ENCODE peak calls at places on chromosomes 16 and 17, in seven cellular contexts. X, Y, D, Q, K, Z and G are unnamed samples.

GRCh38 chr17:52157161-52157560 is 1.4 kb downstream of the CA10 start:
- DNase-seq in K (no peak), Z (no peak), X (no peak), Q (no peak), Y (no peak), D (no peak), G (no peak)

GRCh38 chr16:64898159-64898558 is 223.7 kb downstream of the CDH11 start:
- DNase-seq in Z (no peak), Q (no peak), D (no peak), Y (no peak), X (no peak), K (no peak), G (no peak)

GRCh38 chr17:66667090-66667489 is 167.8 kb upstream of the CACNG5 start:
- DNase-seq in Q (no peak), Z (no peak), K (no peak), X (no peak), Y (no peak), D (no peak), G (no peak)

GRCh38 chr16:85652431-85653221 is 36.1 kb downstream of the GINS2 start:
- DNase-seq in X (peak), Z (no peak), Q (peak), K (peak), Y (no peak), D (peak), G (peak)

GRCh38 chr17:44995602-44996001 is 27.5 kb upstream of the C1QL1 start:
- DNase-seq in D (no peak), Y (no peak), Q (no peak), X (no peak), K (no peak), Z (no peak), G (no peak)

GRCh38 chr17:79382313-79382712 is 228.5 kb downstream of the RBFOX3 start:
- DNase-seq in Q (no peak), Z (no peak), Y (no peak), D (no peak), X (no peak), K (no peak), G (no peak)

GRCh38 chr16:16016388-16016964 is 67.1 kb downstream of the ABCC1 start:
- DNase-seq in Z (no peak), Q (no peak), D (no peak), X (no peak), Y (no peak), K (no peak), G (no peak)

GRCh38 chr17:73508057-73508930 is 136.0 kb downstream of the SDK2 start:
- DNase-seq in D (no peak), X (no peak), Y (no peak), K (no peak), Q (no peak), Z (no peak), G (no peak)

GRCh38 chr16:20971420-20971819 is 70.8 kb downstream of the LYRM1 start:
- DNase-seq in Z (no peak), Q (no peak), X (no peak), D (no peak), K (no peak), Y (no peak), G (no peak)

GRCh38 chr16:23556881-23557778 is at the start of the genes EARS2 and UBFD1:
- DNase-seq in X (peak), Q (peak), Y (peak), D (peak), Z (peak), K (peak), G (peak)

GRCh38 chr17:7929158-7930029 is at the start of gene KCNAB3:
- DNase-seq in Q (no peak), X (no peak), K (peak), Z (no peak), D (peak), Y (no peak), G (peak)

GRCh38 chr16:70738083-70738977 is 52.5 kb upstream of the MTSS2 start:
- DNase-seq in K (peak), D (peak), Z (no peak), Y (peak), X (peak), Q (peak), G (peak)

GRCh38 chr17:265726-266125 is 84.3 kb upstream of the DOC2B start:
- DNase-seq in X (no peak), K (no peak), Q (no peak), Z (no peak), Y (peak), D (no peak), G (peak)

GRCh38 chr16:62225675-62226074 is 189.4 kb upstream of the CDH8 start:
- DNase-seq in Y (peak), Q (peak), X (peak), K (peak), D (peak), Z (peak), G (no peak)

GRCh38 chr17:35807371-35808144 is 1.7 kb upstream of the TAF15 start:
- DNase-seq in Q (no peak), Y (no peak), D (no peak), Z (no peak), K (no peak), X (no peak), G (no peak)

GRCh38 chr16:88790312-88791150 is 5.5 kb upstream of the PIEZO1 start:
- DNase-seq in Q (no peak), X (peak), Y (peak), Z (no peak), D (no peak), K (peak), G (no peak)

GRCh38 chr17:29059281-29059680 is 16.3 kb downstream of the PIPOX start:
- DNase-seq in Q (peak), Y (no peak), Z (no peak), X (no peak), K (no peak), D (peak), G (no peak)

GRCh38 chr16:47939690-47940089 is 216.1 kb downstream of the ABCC12 start:
- DNase-seq in X (no peak), Y (no peak), K (no peak), Z (no peak), D (no peak), Q (no peak), G (no peak)

GRCh38 chr16:9135797-9136196 is 44.4 kb downstream of the HAPSTR1 start:
- DNase-seq in D (no peak), K (no peak), Y (no peak), Z (no peak), Q (no peak), X (peak), G (no peak)

GRCh38 chr16:10511829-10512228 is 68.6 kb downstream of the EMP2 start:
- DNase-seq in Z (no peak), X (no peak), Q (no peak), D (no peak), K (no peak), Y (no peak), G (no peak)

GRCh38 chr17:65523853-65524664 is 37.4 kb downstream of the AXIN2 start:
- DNase-seq in D (no peak), X (no peak), Q (peak), Z (no peak), K (no peak), Y (peak), G (no peak)

GRCh38 chr17:18981385-18981641 is 23.3 kb downstream of the FAM83G start:
- DNase-seq in Y (no peak), X (no peak), Z (no peak), K (no peak), Q (no peak), D (no peak), G (no peak)

GRCh38 chr16:81744385-81744784 is 34.7 kb upstream of the PLCG2 start:
- DNase-seq in X (no peak), Q (no peak), K (no peak), D (no peak), Y (no peak), Z (no peak), G (no peak)

GRCh38 chr16:81745704-81746558 is 33.2 kb upstream of the PLCG2 start:
- DNase-seq in X (peak), Z (no peak), K (peak), Y (peak), Q (peak), D (peak), G (peak)

GRCh38 chr16:81748476-81749198 is 30.5 kb upstream of the PLCG2 start:
- DNase-seq in Q (no peak), Y (no peak), D (no peak), K (no peak), X (no peak), Z (peak), G (no peak)

GRCh38 chr16:81744911-81745310 is 34.2 kb upstream of the PLCG2 start:
- DNase-seq in K (no peak), X (no peak), Q (no peak), Z (no peak), D (no peak), Y (no peak), G (no peak)

DNA sequence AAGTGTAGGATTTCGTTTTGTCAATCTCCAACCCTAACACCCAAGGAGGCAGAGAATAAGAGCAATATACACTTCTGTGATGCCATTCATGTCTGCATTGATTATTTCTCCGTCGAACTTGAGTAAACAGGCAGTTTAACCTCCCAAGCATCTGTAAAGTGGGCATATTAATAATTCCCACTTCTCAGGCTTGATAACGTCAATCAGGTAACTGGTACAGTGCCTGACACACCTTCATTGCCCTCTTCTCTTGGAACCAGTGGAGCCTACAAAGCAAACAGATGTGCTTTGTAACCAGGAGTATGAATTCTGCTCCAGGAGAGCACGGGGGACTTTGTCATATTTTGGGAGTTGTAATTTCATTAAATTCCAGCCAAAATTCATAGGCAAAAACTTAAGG is 32.5 kb upstream of the PLCG2 start:
- DNase-seq in Q (no peak), X (no peak), Z (no peak), D (no peak), K (no peak), Y (no peak), G (no peak)
- H3K4me3 ChIP-seq in Q (no peak), X (peak), Z (peak), D (peak), K (no peak), Y (peak), G (peak)

DNA sequence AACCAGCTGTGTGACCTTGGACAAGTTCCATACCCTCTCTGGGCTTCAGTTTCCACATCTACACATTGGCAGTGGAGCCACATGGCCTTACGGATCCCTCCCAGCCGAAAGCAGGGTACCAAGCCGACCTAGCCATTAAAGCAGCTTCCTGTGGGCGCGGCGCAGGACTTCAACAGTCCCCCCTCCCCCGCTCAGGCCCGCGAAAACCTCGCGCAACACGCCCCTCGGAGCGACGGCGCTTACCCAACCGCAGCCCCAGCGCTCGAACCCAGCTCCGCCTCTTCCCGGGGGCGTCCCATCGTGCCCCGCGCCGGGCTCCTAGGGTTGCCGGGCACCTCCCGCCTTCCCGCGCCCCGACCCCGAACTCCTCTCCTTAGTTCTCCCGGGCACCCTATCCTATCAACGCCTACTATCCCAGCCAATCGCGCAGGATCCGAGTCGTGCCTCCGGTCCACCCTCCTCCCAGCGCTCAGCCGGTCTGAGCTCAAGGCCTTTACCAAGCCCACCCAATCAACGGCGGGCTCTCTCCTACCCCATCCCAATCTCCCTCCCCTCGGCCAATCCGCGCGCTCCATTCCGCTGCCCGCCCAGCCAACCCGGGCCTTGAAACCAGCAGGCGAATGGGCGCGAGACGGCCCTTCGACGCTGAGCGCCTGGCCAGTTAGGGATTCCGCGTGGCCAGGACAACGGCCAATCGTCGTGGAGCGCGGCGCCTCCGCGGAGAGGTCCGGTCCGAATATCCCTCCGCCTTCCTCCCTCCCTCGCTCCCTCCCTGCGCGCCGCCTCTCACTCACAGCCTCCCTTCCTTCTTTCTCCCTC is at the start of gene KPNB1:
- DNase-seq in K (peak), X (peak), Q (peak), Z (peak), Y (peak), D (peak), G (peak)
- TF ChIP-seq EP300 in K (no peak), X (peak), Q (peak), Z (peak), Y (peak), D (no peak), G (no peak)

GRCh38 chr17:43584666-43585102 is 38.5 kb upstream of the ETV4 start:
- DNase-seq in K (no peak), Y (no peak), Z (no peak), X (no peak), Q (peak), D (no peak), G (no peak)
- H3K4me3 ChIP-seq in K (no peak), Y (no peak), Z (no peak), X (no peak), Q (no peak), D (no peak), G (no peak)

DNA sequence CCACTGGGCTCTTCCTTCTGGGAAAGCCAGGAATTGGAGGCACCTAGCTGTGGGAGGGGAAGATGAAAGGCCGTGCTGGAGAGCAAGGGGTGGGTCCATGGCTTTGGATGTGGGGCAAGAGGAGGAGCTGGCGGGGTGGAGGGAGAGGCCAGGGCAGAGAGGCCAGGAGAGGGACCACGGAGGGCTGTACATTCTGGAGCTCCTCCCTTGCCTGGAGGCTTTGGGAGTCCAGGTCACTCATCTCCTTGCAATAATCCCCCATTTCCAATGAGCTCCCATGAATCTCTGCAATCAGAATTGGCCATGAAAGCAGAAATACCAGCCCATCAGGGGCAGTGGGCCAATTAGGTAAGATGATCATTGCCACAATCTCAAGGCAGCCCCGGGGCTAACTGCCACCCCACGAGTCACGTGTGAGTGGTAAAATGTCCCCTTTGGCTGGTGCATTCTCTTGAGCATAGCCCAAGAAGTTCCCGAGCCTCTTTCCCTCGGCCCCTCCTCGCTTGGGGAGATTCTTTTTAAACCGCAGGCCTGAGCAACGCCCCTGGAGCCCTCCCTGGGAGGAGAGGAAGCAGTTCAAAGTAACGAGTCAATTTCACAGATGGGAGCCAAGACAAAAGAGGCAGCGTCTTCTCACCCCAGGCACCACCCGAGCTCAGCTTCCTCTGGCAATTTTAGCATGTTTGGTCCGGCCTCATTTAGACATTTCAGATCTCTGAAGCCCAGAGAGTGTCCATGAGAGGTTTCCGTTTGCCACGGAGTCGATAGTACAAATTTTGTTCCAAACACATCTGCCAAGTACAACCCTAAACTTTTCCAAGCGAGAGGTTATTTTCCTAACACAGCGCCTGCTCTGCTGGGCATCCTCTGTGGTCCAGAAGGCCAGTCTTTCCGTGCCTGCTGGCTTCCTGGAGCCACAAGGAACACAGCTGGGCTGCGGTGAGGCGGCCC is 13.4 kb downstream of the RTN4RL1 start:
- DNase-seq in D (no peak), Y (peak), Q (no peak), Z (no peak), X (no peak), K (peak), G (no peak)
- TF ChIP-seq EP300 in D (no peak), Y (peak), Q (no peak), Z (no peak), X (no peak), K (no peak), G (no peak)

GRCh38 chr17:81094744-81095607 is 60.0 kb downstream of the BAIAP2 start:
- DNase-seq in K (peak), Z (peak), Y (peak), D (peak), Q (peak), X (peak), G (peak)
- H3K4me3 ChIP-seq in K (no peak), Z (no peak), Y (no peak), D (no peak), Q (no peak), X (no peak), G (no peak)

GRCh38 chr16:84360170-84360569 is 8.2 kb upstream of the ATP2C2 start:
- DNase-seq in Y (no peak), K (no peak), Z (no peak), X (no peak), D (no peak), Q (no peak), G (no peak)
- TF ChIP-seq EP300 in Y (no peak), K (no peak), Z (no peak), X (no peak), D (no peak), Q (no peak), G (no peak)

GRCh38 chr17:76271669-76272540 is 6.8 kb downstream of the UBALD2 start:
- DNase-seq in K (peak), Y (peak), X (peak), Z (peak), D (no peak), Q (no peak), G (peak)
- H3K4me3 ChIP-seq in K (no peak), Y (peak), X (no peak), Z (peak), D (no peak), Q (no peak), G (peak)

DNA sequence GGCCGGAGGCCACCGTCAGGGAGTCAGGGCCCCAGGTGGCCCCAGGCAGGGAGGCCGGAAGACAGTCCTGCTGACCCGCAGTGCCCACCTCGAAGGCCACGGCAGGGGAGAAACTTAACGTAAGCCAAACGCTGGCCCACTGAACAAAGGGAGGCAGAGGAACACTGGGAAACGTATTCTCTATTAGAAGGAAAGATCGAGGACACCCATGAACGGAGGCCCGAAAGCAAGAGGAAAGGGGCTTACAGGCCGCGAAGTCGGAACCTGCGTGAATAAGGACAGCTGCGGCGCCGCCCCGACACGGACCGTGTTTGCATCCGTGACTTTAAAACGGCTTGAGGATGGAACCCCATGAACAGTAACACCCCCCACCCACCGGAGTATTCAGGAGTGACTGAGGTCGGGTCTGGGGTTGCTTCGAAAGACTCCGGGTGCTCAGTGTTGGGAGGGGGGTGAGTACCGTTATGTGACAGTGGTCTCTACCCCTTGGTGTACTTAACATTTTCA is 102.4 kb upstream of the METRNL start:
- DNase-seq in Y (no peak), Q (no peak), Z (no peak), X (no peak), K (no peak), D (no peak), G (no peak)
- TF ChIP-seq EP300 in Y (no peak), Q (no peak), Z (no peak), X (no peak), K (no peak), D (no peak), G (no peak)